ENCODE peak calls at places on chromosomes 1 and 21, in five cellular contexts. L, J, Q, Z and W are unnamed samples.

GRCh38 chr1:27855085-27855484 is 17.3 kb upstream of the THEMIS2 start:
- DNase-seq in L (no peak), J (no peak), Q (no peak), Z (no peak), W (no peak)

GRCh38 chr1:966135-966602 is at the start of gene PLEKHN1:
- DNase-seq in L (no peak), J (peak), Q (no peak), Z (no peak), W (no peak)

GRCh38 chr1:11893907-11894251 is 32.3 kb downstream of the KIAA2013 start:
- DNase-seq in L (no peak), J (peak), Q (peak), Z (peak), W (peak)

GRCh38 chr1:156970017-156970416 is 49.6 kb downstream of the LRRC71 start:
- DNase-seq in L (no peak), J (no peak), Q (no peak), Z (peak), W (no peak)

GRCh38 chr1:168762473-168762872 is 33.5 kb upstream of the DPT start:
- DNase-seq in L (no peak), J (no peak), Q (no peak), Z (no peak), W (no peak)

GRCh38 chr1:44988531-44989156 is 2.2 kb upstream of the EIF2B3 start:
- DNase-seq in L (no peak), J (no peak), Q (peak), Z (no peak), W (no peak)

GRCh38 chr1:205456868-205457724 is 1.3 kb upstream of the BLACAT1 start:
- DNase-seq in L (no peak), J (no peak), Q (no peak), Z (no peak), W (no peak)

GRCh38 chr1:108627256-108627655 is 33.6 kb downstream of the HENMT1 start:
- DNase-seq in L (no peak), J (no peak), Q (no peak), Z (no peak), W (no peak)

GRCh38 chr1:100730130-100730529 is 10.6 kb downstream of the VCAM1 start:
- DNase-seq in L (no peak), J (no peak), Q (no peak), Z (no peak), W (no peak)

GRCh38 chr1:171803056-171803455 is 21.6 kb downstream of the METTL13 start:
- DNase-seq in L (no peak), J (no peak), Q (no peak), Z (no peak), W (no peak)

GRCh38 chr1:186220101-186220500 is 155.0 kb downstream of the TPR start:
- DNase-seq in L (no peak), J (no peak), Q (no peak), Z (no peak), W (no peak)

GRCh38 chr21:43865471-43866181 is 603 bp downstream of the AGPAT3 start:
- DNase-seq in L (peak), J (peak), Q (peak), Z (peak), W (peak)

GRCh38 chr21:27590271-27590670 is 623.4 kb upstream of the ADAMTS5 start:
- DNase-seq in L (no peak), J (peak), Q (no peak), Z (no peak), W (no peak)

GRCh38 chr1:227767401-227768396 is 32.5 kb downstream of the SNAP47 start:
- DNase-seq in L (no peak), J (no peak), Q (no peak), Z (no peak), W (no peak)

GRCh38 chr1:28194326-28195035 is 18.0 kb upstream of the PTAFR start:
- DNase-seq in L (no peak), J (no peak), Q (no peak), Z (no peak), W (no peak)

GRCh38 chr1:92663769-92664168 is 121.1 kb downstream of the EVI5 start:
- DNase-seq in L (no peak), J (no peak), Q (no peak), Z (no peak), W (no peak)

DNA sequence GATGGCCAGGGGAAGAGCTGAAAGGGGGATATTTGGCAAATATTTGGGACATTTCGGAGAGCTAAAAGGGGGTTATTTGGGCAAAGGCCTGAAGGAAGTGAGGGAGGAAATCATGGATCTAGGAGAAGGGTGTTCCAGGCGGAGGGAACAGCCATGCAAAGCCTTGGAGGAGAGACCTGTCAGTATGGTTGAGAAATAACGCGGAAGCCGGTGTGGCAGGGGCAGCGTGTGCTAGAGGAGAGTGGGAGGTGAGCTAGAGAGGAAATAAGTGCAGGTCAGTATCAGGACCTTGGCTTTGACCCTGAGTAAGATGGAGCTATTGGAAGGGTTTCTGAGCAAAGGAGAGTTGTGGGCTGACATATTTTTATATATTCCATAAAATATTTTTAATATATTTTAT is 3.0 kb downstream of the CTRC start:
- DNase-seq in L (no peak), J (no peak), Q (no peak), Z (no peak), W (no peak)
- TF ChIP-seq POLR2A in L (no peak), J (no peak), Q (no peak), Z (no peak), W (no peak)

GRCh38 chr1:2474933-2475371 is 1.1 kb upstream of the PLCH2 start:
- DNase-seq in L (no peak), J (peak), Q (peak), Z (no peak), W (no peak)
- TF ChIP-seq POLR2A in L (no peak), J (no peak), Q (peak), Z (no peak), W (no peak)

GRCh38 chr1:21640653-21641052 is 28.5 kb downstream of the RAP1GAP start:
- DNase-seq in L (no peak), J (no peak), Q (no peak), Z (no peak), W (no peak)

GRCh38 chr1:21637514-21637913 is 31.6 kb downstream of the RAP1GAP start:
- DNase-seq in L (no peak), J (no peak), Q (no peak), Z (no peak), W (no peak)

GRCh38 chr1:21639594-21640041 is 29.5 kb downstream of the RAP1GAP start:
- DNase-seq in L (no peak), J (no peak), Q (no peak), Z (no peak), W (no peak)

GRCh38 chr1:21641076-21641475 is 28.1 kb downstream of the RAP1GAP start:
- DNase-seq in L (no peak), J (no peak), Q (no peak), Z (no peak), W (no peak)

DNA sequence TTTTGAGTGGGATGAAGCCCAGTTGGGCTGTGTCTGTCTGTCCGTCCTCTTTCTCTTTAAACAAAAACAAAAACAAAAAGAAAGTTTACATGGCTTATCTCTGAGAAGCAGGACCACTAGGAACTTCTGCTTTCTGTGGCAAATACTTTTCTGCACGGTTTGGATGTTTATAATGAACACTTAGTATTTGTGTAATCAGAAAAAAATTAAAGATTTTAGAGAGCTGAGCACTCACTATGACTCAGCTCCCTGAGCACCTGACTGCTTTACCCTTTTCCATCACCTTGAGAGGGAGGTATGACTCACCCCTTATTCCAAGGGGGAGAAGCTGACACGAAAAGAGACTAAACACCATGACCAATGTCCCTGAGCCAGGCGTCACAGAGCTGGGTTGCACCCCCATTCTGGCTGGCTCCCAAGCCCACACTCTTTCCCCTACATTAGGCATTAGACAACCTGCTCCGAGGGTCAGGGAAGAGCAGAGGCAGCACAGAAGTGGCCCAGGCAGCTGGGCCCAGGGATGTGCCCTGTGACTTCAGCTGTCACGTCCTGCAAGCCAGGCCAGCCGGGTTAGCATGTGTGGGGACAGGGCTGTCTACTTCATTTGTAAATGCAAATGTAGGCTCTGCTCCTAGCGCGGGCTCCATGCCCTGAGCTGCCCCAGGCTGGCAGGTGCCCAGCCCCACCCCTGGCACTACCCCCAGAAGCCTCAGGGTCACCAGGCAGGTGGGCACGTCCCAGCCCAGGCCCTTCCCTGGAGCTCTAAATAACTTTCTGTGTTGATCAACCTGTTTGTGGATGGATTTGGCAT is 30.4 kb downstream of the RAP1GAP start:
- DNase-seq in L (no peak), J (peak), Q (peak), Z (peak), W (peak)
- TF ChIP-seq POLR2A in L (no peak), J (no peak), Q (peak), Z (no peak), W (no peak)

GRCh38 chr1:209431813-209432442 is 151.6 kb upstream of the CAMK1G start:
- DNase-seq in L (no peak), J (no peak), Q (no peak), Z (no peak), W (no peak)
- TF ChIP-seq POLR2A in L (no peak), J (no peak), Q (no peak), Z (no peak), W (no peak)

DNA sequence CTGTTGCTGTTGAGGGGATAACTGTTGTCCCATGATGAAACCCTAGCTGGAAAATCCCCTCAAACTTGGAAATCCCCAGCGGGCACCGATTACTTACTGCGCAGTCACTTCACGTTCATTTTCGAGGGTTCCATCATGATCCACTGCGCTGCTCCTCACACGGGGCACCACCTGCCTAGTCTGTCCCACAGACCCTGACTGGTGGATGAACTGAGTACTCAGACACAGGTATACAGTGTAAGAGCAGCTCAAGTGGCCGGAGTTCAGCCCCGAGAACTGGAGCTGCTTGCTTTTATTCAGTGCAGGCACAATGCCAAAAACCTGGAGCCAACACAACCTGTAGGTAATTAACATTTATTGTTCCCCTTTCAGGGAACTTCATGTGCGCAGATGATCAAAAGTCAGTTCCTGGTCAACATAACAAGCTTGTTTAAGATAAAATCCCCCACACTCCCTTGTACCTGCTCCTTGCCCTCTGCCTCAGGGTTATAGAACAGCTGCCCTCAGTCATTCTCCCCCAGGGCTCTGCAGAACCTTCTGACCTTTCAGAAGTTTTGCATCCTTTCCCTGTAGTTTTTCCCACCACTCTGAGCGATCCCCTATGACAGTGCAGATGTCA is 46.5 kb upstream of the PRELP start:
- DNase-seq in L (no peak), J (no peak), Q (no peak), Z (no peak), W (no peak)
- TF ChIP-seq POLR2A in L (no peak), J (no peak), Q (no peak), Z (no peak), W (no peak)